ENCODE peak calls at places on chromosomes 13 and 19, in seven cellular contexts. J is left ventricle myocardium superior; Q is tibial nerve; F is stimulated activated CD8-positive, alpha-beta memory T cell treated with anti-CD3 and anti-CD28 coated beads, Interleukin-2, amount 100 ng/mL, for 48 hours; A is GM04504; W is activated CD4-positive, alpha-beta T cell treated with anti-CD3 and anti-CD28 coated beads for 24 hours; K is WTC11. I is an unnamed sample.

GRCh38 chr13:47241446-47241845 is 344.6 kb upstream of the HTR2A start:
- DNase-seq in W (no peak), K (peak), Q (no peak), F (no peak), A (no peak), J (no peak), I (no peak)

GRCh38 chr19:45780448-45781281 is 1.6 kb downstream of the DMPK start:
- DNase-seq in Q (no peak), A (no peak), K (no peak), F (no peak), W (no peak), J (no peak), I (no peak)

GRCh38 chr13:114089751-114090400 is 42.5 kb downstream of the RASA3 start:
- DNase-seq in J (no peak), F (no peak), K (peak), Q (no peak), A (no peak), W (no peak), I (no peak)

GRCh38 chr19:18000981-18001836 is 6.8 kb upstream of the ARRDC2 start:
- DNase-seq in J (peak), F (peak), K (peak), W (peak), A (peak), Q (peak), I (peak)

GRCh38 chr13:39016087-39016486 is 21.8 kb downstream of the PROSER1 start:
- DNase-seq in Q (no peak), K (no peak), J (no peak), W (no peak), F (no peak), A (no peak), I (no peak)

GRCh38 chr13:85521586-85521985 is 277.6 kb downstream of the SLITRK6 start:
- DNase-seq in W (no peak), Q (no peak), K (no peak), A (no peak), F (no peak), J (no peak), I (no peak)

GRCh38 chr19:23799321-23799720 is 40.6 kb upstream of the ZNF681 start:
- DNase-seq in F (no peak), J (no peak), K (no peak), Q (no peak), W (no peak), A (no peak), I (no peak)

GRCh38 chr13:36847541-36848045 is 28.6 kb downstream of the RFXAP start:
- DNase-seq in J (no peak), F (no peak), W (no peak), K (no peak), A (no peak), Q (no peak), I (no peak)

GRCh38 chr13:101018720-101019119 is 344.1 kb upstream of the TMTC4 start:
- DNase-seq in A (peak), K (no peak), F (no peak), W (no peak), Q (no peak), J (no peak), I (no peak)

GRCh38 chr19:49793561-49793840 is 19.6 kb downstream of the FUZ start:
- DNase-seq in Q (no peak), F (peak), A (no peak), J (no peak), K (no peak), W (no peak), I (no peak)

GRCh38 chr19:39032164-39032918 is at the start of gene FBXO27:
- DNase-seq in F (no peak), K (peak), J (peak), Q (no peak), W (no peak), A (no peak), I (no peak)

GRCh38 chr13:48504606-48505369 is 28.1 kb downstream of the RCBTB2 start:
- DNase-seq in F (no peak), J (no peak), K (no peak), W (no peak), Q (no peak), A (no peak), I (no peak)

GRCh38 chr19:50798116-50798942 is 8.1 kb downstream of the ACP4 start:
- DNase-seq in W (no peak), F (no peak), K (no peak), Q (no peak), A (no peak), J (no peak), I (no peak)

GRCh38 chr19:55253842-55254624 is 4.8 kb downstream of the PPP6R1 start:
- DNase-seq in W (no peak), A (no peak), K (no peak), Q (no peak), F (peak), J (no peak), I (no peak)

GRCh38 chr13:81395368-81395767 is 1054.4 kb upstream of the SPRY2 start:
- DNase-seq in K (peak), Q (no peak), J (no peak), F (no peak), W (no peak), A (no peak), I (no peak)

GRCh38 chr13:41655997-41656396 is 198.6 kb downstream of the RGCC start:
- DNase-seq in F (no peak), K (no peak), A (no peak), J (no peak), W (no peak), Q (no peak), I (no peak)

GRCh38 chr13:50494110-50494509 is 349.4 kb downstream of the DLEU7 start:
- DNase-seq in A (no peak), J (no peak), F (no peak), K (no peak), Q (no peak), W (no peak), I (no peak)

GRCh38 chr19:44988896-44989563 is 12.2 kb upstream of the RELB start:
- DNase-seq in Q (peak), A (peak), F (peak), W (peak), K (peak), J (peak), I (peak)

GRCh38 chr13:33611016-33611805 is 206.7 kb upstream of the RFC3 start:
- DNase-seq in W (no peak), F (no peak), A (no peak), K (no peak), Q (peak), J (peak), I (peak)

GRCh38 chr13:50645092-50645491 is 198.4 kb downstream of the DLEU7 start:
- DNase-seq in F (no peak), W (no peak), J (no peak), K (no peak), Q (no peak), A (no peak), I (no peak)

GRCh38 chr19:16571689-16572331 is 405 bp downstream of the SLC35E1 start:
- DNase-seq in Q (no peak), J (no peak), A (no peak), W (no peak), K (peak), F (no peak), I (no peak)

GRCh38 chr19:497861-498590 is 1.7 kb downstream of the MADCAM1 start:
- DNase-seq in K (no peak), A (no peak), Q (no peak), W (no peak), J (no peak), F (no peak), I (no peak)

GRCh38 chr19:38657633-38658222 is 10.3 kb downstream of the ACTN4 start:
- DNase-seq in J (no peak), K (no peak), W (no peak), Q (no peak), A (peak), F (no peak), I (peak)

GRCh38 chr19:46453661-46454060 is 17.7 kb downstream of the PNMA8A start:
- DNase-seq in J (no peak), F (no peak), W (no peak), K (no peak), Q (no peak), A (no peak), I (no peak)

GRCh38 chr13:100176781-100177389 is 88.0 kb downstream of the PCCA start:
- DNase-seq in Q (no peak), J (no peak), W (no peak), K (no peak), F (no peak), A (no peak), I (peak)

GRCh38 chr13:106302843-106303242 is 232.6 kb downstream of the EFNB2 start:
- DNase-seq in Q (no peak), J (no peak), F (no peak), W (no peak), K (no peak), A (no peak), I (no peak)

GRCh38 chr19:7006305-7006704 is 14.9 kb downstream of the MBD3L2B start:
- DNase-seq in Q (no peak), K (no peak), A (no peak), F (no peak), W (no peak), J (no peak), I (no peak)

I was measured in fibroblast of the conjunctiva.